ENCODE peak calls at places on chromosomes 1 and 21, in six cellular contexts. J is fibroblast of lung, R is IMR-90, D is mesendoderm, P is mammary epithelial cell, M is HCT116. N is an unnamed sample.
A peak's percentile ranks its signal among the peaks of the same experiment; 100 is the strongest.

GRCh38 chr1:31848381-31848897 is 32.6 kb upstream of the SPOCD1 start:
- DNase-seq in D (no peak), J (no peak), P (no peak), R (no peak), M (no peak), N (no peak)

GRCh38 chr1:192983349-192983980 is 75.7 kb downstream of the UCHL5 start:
- DNase-seq in M (no peak), R (peak; percentile 6), P (peak; percentile 78), D (peak; percentile 36), J (no peak), N (no peak)

GRCh38 chr1:205913451-205914204 is 29.6 kb downstream of the SLC26A9 start:
- DNase-seq in D (peak; percentile 81), R (no peak), P (no peak), J (peak; percentile 11), M (no peak), N (no peak)

GRCh38 chr21:30186242-30186641 is 19.6 kb upstream of the CLDN17 start:
- DNase-seq in D (no peak), J (no peak), R (no peak), M (no peak), P (no peak), N (no peak)

GRCh38 chr1:31886866-31887265 is 51.3 kb downstream of the PTP4A2 start:
- DNase-seq in J (no peak), M (no peak), P (no peak), R (no peak), D (no peak), N (no peak)

GRCh38 chr1:29749021-29749420 is 512.7 kb downstream of the PTPRU start:
- DNase-seq in D (no peak), J (no peak), P (no peak), M (no peak), R (no peak), N (no peak)

GRCh38 chr1:40389871-40390560 is 16.5 kb downstream of the SMAP2 start:
- DNase-seq in D (no peak), J (peak; percentile 98), P (no peak), R (peak; percentile 93), M (no peak), N (no peak)

GRCh38 chr1:241622708-241623107 is 17.5 kb downstream of the CHML start:
- DNase-seq in J (no peak), M (no peak), D (no peak), P (no peak), R (no peak), N (no peak)

GRCh38 chr1:62194651-62195282 is at the start of gene L1TD1:
- DNase-seq in R (no peak), P (no peak), D (peak; percentile 98), J (peak; percentile 17), M (no peak), N (peak; percentile 88)

GRCh38 chr1:21027805-21028204 is 148.9 kb downstream of the EIF4G3 start:
- DNase-seq in M (no peak), J (no peak), D (no peak), P (no peak), R (peak; percentile 37), N (no peak)

GRCh38 chr1:24085546-24085945 is 26.4 kb downstream of the MYOM3 start:
- DNase-seq in P (peak; percentile 36), R (peak; percentile 18), J (peak; percentile 14), M (no peak), D (no peak), N (no peak)

GRCh38 chr1:209926045-209926444 is 12.0 kb upstream of the SYT14 start:
- DNase-seq in P (peak; percentile 79), M (no peak), D (no peak), R (peak; percentile 64), J (peak; percentile 28), N (no peak)

GRCh38 chr1:116268211-116268610 is 104.8 kb upstream of the ATP1A1 start:
- DNase-seq in D (no peak), R (no peak), P (peak; percentile 93), J (peak; percentile 12), M (no peak), N (no peak)

GRCh38 chr1:23216771-23217420 is 406 bp downstream of the HTR1D start:
- DNase-seq in R (no peak), D (no peak), P (no peak), M (no peak), J (no peak), N (peak; percentile 81)

GRCh38 chr1:214976665-214977064 is 105.9 kb upstream of the KCNK2 start:
- DNase-seq in R (no peak), P (no peak), J (no peak), D (no peak), M (no peak), N (peak; percentile 18)

GRCh38 chr1:109396971-109397370 is 747 bp downstream of the SORT1 start:
- DNase-seq in M (no peak), J (no peak), R (no peak), P (no peak), D (peak; percentile 19), N (no peak)

GRCh38 chr1:184368354-184368753 is 18.5 kb upstream of the C1orf21 start:
- DNase-seq in D (no peak), P (no peak), J (no peak), R (no peak), M (no peak), N (no peak)

GRCh38 chr1:160207751-160208150 is 2.6 kb downstream of the PEA15 start:
- DNase-seq in M (no peak), J (no peak), R (no peak), P (no peak), D (no peak), N (peak; percentile 58)

GRCh38 chr1:92087542-92087941 is 7.4 kb downstream of the BTBD8 start:
- DNase-seq in J (no peak), R (no peak), D (no peak), M (no peak), P (no peak), N (no peak)

GRCh38 chr1:48882020-48882419 is 105.3 kb upstream of the BEND5 start:
- DNase-seq in D (no peak), P (no peak), R (no peak), J (no peak), M (no peak), N (no peak)

GRCh38 chr21:28229811-28230210 is 762.9 kb downstream of the LTN1 start:
- DNase-seq in M (no peak), P (peak; percentile 25), D (no peak), J (peak; percentile 87), R (peak; percentile 93), N (no peak)

GRCh38 chr1:92749024-92749634 is 35.8 kb downstream of the EVI5 start:
- DNase-seq in D (peak; percentile 76), J (peak; percentile 83), M (peak; percentile 51), P (peak; percentile 54), R (peak; percentile 75), N (peak; percentile 71)

DNA sequence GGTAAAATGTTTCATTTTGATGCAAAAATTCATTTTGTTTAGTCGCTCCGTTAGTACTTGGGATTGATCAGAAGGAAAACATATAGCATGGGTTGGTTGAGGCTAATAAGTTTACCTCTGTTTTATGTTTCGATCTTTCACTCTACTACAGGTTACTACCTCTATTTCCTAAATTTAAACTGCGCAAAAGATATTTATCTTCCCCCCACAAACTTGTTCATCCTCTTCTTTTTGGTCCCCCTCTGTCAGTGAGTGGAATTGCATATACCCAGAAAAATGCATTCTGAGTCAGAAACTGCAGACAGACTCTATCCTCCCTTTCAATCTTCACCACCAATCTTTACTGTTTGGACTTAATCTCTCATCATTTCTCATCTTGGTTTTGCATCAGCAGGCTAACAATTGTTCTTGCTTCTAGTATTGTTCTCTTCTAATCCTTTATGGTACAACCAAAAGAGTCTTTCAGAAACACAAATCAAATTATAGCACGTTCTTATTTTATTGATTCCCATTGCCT is 316.0 kb upstream of the ADGRL4 start:
- DNase-seq in J (no peak), M (no peak), D (no peak), P (no peak), R (peak; percentile 50), N (no peak)
- H3K27ac ChIP-seq in J (peak overlapping the region; percentile 82), M (no peak overlapping the region), D (no peak overlapping the region), P (peak overlapping the region; percentile 56), R (peak overlapping the region; percentile 74), N (no peak overlapping the region)

DNA sequence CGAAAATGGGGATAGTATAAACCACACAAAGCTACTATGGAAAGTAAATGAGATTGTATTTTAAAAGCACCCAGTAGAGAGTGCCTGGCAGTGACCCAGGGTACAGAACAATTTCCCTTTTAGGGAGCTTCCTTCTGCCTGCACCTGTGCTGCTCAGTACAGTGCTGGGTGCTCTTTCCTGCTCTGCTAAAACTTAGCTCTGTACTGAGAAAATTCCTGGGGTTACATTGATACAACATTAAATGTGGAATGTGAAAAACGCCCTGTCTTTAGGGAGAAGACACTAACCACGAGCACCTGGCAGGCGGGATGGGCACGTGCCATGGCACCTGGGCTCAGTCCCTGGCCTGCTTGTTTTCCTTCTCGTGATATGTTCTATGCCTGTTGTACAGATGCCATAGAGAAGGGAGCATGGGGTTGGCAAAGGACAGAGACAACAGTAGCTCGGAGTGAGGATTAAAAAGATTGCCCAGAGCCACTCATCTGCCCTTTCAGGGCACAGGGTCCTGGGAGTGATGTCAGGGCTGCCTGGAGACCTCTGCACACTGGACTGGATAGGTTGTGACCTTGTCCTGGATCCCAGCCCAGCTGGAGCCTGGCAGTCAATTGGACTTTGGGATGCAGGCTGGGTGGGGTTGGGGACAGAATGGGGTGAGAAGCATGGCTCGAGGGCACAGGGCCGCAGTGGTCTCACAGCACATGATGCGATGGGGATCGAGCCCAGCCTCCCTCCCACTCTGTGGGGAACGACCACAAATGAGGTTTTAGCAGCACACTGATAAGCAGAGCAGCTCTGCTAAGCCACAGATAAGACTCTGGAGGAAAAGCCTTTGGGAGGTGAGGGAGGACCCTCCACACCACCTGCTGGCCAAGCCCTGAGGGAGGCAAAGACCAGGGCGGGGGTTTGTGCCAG is 4.2 kb downstream of the SPATA46 start:
- DNase-seq in R (no peak), M (no peak), J (no peak), D (peak; percentile 60), P (peak; percentile 37), N (no peak)
- H3K9ac ChIP-seq in R (no peak overlapping the region), M (no peak overlapping the region), J (no peak overlapping the region), D (no peak overlapping the region), P (no peak overlapping the region), N (no peak overlapping the region)

DNA sequence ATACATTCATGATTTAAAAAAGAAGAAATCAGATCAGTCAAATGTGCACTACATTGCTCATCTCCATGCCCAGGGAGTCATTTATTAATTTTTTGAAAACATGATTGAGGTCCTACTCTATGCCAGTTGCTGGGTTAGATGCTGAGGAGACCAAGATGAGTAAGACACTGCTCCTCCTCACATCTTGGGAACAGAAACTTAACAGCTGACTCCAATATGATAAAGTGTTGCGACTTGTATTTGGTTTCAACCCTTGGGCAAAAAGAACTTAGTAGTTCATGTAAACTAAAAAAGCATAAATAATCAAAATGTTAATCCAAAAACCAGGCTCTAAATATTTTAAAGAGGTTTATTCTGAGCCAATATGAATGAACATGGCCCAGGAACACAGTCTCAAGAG is 56.9 kb downstream of the OPTC start:
- DNase-seq in D (no peak), M (no peak), P (no peak), R (no peak), J (no peak), N (no peak)
- H3K27ac ChIP-seq in D (no peak overlapping the region), M (no peak overlapping the region), P (no peak overlapping the region), R (no peak overlapping the region), J (no peak overlapping the region), N (no peak overlapping the region)

DNA sequence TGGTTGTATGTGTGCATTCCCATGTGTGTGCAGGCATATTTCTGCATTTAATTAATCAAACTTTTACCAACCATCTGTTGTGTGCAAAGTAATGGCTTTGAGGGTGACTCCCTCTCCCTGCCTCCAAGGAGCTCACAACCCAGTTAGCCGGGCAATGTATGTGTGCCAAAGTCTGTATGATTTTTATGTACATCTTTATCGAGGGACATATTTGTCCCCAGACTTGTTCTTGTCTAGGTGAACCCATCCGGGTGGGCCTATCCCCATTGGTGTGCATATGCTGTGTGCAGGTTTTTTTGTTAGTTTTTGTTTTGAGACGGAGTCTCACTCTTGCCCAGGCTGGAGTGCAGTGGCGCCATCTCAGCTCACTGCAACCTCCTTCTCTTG is 1.8 kb downstream of the SYTL1 start:
- DNase-seq in M (no peak), R (no peak), D (no peak), P (no peak), J (no peak), N (no peak)
- H3K9ac ChIP-seq in M (peak overlapping the region; percentile 75), R (no peak overlapping the region), D (no peak overlapping the region), P (peak overlapping the region; percentile 91), J (no peak overlapping the region), N (no peak overlapping the region)